ENCODE peak calls at places on chromosome 3, in nine cellular contexts. One of them, this sample, is unnamed.

GRCh38 chr3:132347095-132347494 is 29.9 kb downstream of the ACP3 start:
- DNase-seq in foreskin fibroblast: peak
- DNase-seq in fibroblast of pulmonary artery: peak
- DNase-seq in uterus: no peak
- DNase-seq in IMR-90: no peak
- DNase-seq in tibial artery: no peak
- DNase-seq in lower leg skin: no peak
- DNase-seq in body of pancreas: peak
- DNase-seq in H9: no peak
- DNase-seq in this sample: no peak

GRCh38 chr3:116005404-116005803 is 382.1 kb downstream of the GAP43 start:
- DNase-seq in tibial artery: no peak
- DNase-seq in IMR-90: peak
- DNase-seq in lower leg skin: no peak
- DNase-seq in fibroblast of pulmonary artery: peak
- DNase-seq in body of pancreas: no peak
- DNase-seq in foreskin fibroblast: peak
- DNase-seq in H9: no peak
- DNase-seq in uterus: peak
- DNase-seq in this sample: no peak

GRCh38 chr3:125025647-125026046 is 30.1 kb downstream of the HEG1 start:
- DNase-seq in H9: no peak
- DNase-seq in uterus: no peak
- DNase-seq in fibroblast of pulmonary artery: no peak
- DNase-seq in body of pancreas: no peak
- DNase-seq in foreskin fibroblast: no peak
- DNase-seq in lower leg skin: no peak
- DNase-seq in tibial artery: no peak
- DNase-seq in IMR-90: peak
- DNase-seq in this sample: no peak

GRCh38 chr3:15113468-15113867 is 14.5 kb upstream of the RBSN start:
- DNase-seq in uterus: no peak
- DNase-seq in IMR-90: no peak
- DNase-seq in fibroblast of pulmonary artery: no peak
- DNase-seq in foreskin fibroblast: no peak
- DNase-seq in body of pancreas: no peak
- DNase-seq in H9: no peak
- DNase-seq in tibial artery: no peak
- DNase-seq in lower leg skin: no peak
- DNase-seq in this sample: no peak

GRCh38 chr3:187997946-187998561 is 155.9 kb upstream of the LPP start:
- DNase-seq in fibroblast of pulmonary artery: no peak
- DNase-seq in uterus: no peak
- DNase-seq in foreskin fibroblast: no peak
- DNase-seq in tibial artery: no peak
- DNase-seq in body of pancreas: no peak
- DNase-seq in lower leg skin: no peak
- DNase-seq in H9: no peak
- DNase-seq in IMR-90: no peak
- DNase-seq in this sample: no peak

GRCh38 chr3:4914464-4914863 is 64.8 kb upstream of the BHLHE40 start:
- DNase-seq in H9: no peak
- DNase-seq in uterus: no peak
- DNase-seq in body of pancreas: no peak
- DNase-seq in fibroblast of pulmonary artery: no peak
- DNase-seq in lower leg skin: no peak
- DNase-seq in IMR-90: no peak
- DNase-seq in tibial artery: no peak
- DNase-seq in foreskin fibroblast: no peak
- DNase-seq in this sample: no peak

GRCh38 chr3:13513913-13514517 is 33.9 kb downstream of the HDAC11 start:
- DNase-seq in body of pancreas: no peak
- DNase-seq in tibial artery: no peak
- DNase-seq in IMR-90: no peak
- DNase-seq in H9: no peak
- DNase-seq in foreskin fibroblast: no peak
- DNase-seq in uterus: no peak
- DNase-seq in fibroblast of pulmonary artery: no peak
- DNase-seq in lower leg skin: no peak
- DNase-seq in this sample: no peak

GRCh38 chr3:52310861-52311566 is 5.1 kb upstream of the DNAH1 start:
- DNase-seq in IMR-90: peak
- DNase-seq in uterus: no peak
- DNase-seq in lower leg skin: no peak
- DNase-seq in H9: no peak
- DNase-seq in fibroblast of pulmonary artery: no peak
- DNase-seq in body of pancreas: no peak
- DNase-seq in foreskin fibroblast: peak
- DNase-seq in tibial artery: no peak
- DNase-seq in this sample: no peak

DNA sequence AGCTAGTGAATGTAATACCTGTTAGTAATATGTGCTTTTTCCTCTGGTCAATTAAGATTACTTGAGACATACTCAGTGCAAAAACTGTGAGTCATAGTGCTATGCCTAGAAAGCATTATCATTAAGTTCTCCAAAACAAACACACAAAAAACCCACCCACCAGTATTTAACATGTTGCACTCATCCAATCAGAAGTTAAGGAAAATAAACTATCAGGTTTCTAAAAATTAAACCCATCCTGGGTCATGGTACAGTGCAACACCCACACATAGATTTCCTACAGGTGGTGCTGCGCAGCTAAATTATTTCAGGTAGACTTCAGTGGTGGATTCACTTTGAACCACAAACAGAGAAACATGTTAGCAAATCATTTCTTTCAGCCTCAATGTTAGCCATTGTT is 264.4 kb upstream of the VEPH1 start:
- DNase-seq in fibroblast of pulmonary artery: no peak
- DNase-seq in uterus: no peak
- DNase-seq in H9: no peak
- DNase-seq in body of pancreas: no peak
- DNase-seq in lower leg skin: no peak
- DNase-seq in IMR-90: no peak
- DNase-seq in foreskin fibroblast: peak
- DNase-seq in tibial artery: no peak
- DNase-seq in this sample: no peak
- TF ChIP-seq CTCF in fibroblast of pulmonary artery: no peak
- TF ChIP-seq CTCF in uterus: no peak
- TF ChIP-seq CTCF in H9: no peak
- TF ChIP-seq CTCF in body of pancreas: no peak
- TF ChIP-seq CTCF in lower leg skin: no peak
- TF ChIP-seq CTCF in IMR-90: no peak
- TF ChIP-seq CTCF in foreskin fibroblast: no peak
- TF ChIP-seq CTCF in tibial artery: no peak
- TF ChIP-seq CTCF in this sample: no peak

GRCh38 chr3:189512824-189513223 is 118.4 kb upstream of the TP63 start:
- DNase-seq in uterus: no peak
- DNase-seq in foreskin fibroblast: no peak
- DNase-seq in H9: no peak
- DNase-seq in tibial artery: no peak
- DNase-seq in IMR-90: no peak
- DNase-seq in fibroblast of pulmonary artery: no peak
- DNase-seq in body of pancreas: no peak
- DNase-seq in lower leg skin: no peak
- DNase-seq in this sample: no peak

GRCh38 chr3:189513281-189514151 is 117.7 kb upstream of the TP63 start:
- DNase-seq in IMR-90: no peak
- DNase-seq in body of pancreas: no peak
- DNase-seq in foreskin fibroblast: no peak
- DNase-seq in H9: no peak
- DNase-seq in tibial artery: no peak
- DNase-seq in fibroblast of pulmonary artery: no peak
- DNase-seq in lower leg skin: no peak
- DNase-seq in uterus: no peak
- DNase-seq in this sample: no peak

GRCh38 chr3:189508784-189509489 is 122.3 kb upstream of the TP63 start:
- DNase-seq in foreskin fibroblast: no peak
- DNase-seq in fibroblast of pulmonary artery: no peak
- DNase-seq in IMR-90: no peak
- DNase-seq in H9: no peak
- DNase-seq in tibial artery: no peak
- DNase-seq in lower leg skin: peak
- DNase-seq in uterus: peak
- DNase-seq in body of pancreas: no peak
- DNase-seq in this sample: no peak

GRCh38 chr3:189515916-189516531 is 115.2 kb upstream of the TP63 start:
- DNase-seq in IMR-90: no peak
- DNase-seq in tibial artery: no peak
- DNase-seq in H9: no peak
- DNase-seq in fibroblast of pulmonary artery: no peak
- DNase-seq in lower leg skin: no peak
- DNase-seq in uterus: no peak
- DNase-seq in body of pancreas: no peak
- DNase-seq in foreskin fibroblast: no peak
- DNase-seq in this sample: no peak

DNA sequence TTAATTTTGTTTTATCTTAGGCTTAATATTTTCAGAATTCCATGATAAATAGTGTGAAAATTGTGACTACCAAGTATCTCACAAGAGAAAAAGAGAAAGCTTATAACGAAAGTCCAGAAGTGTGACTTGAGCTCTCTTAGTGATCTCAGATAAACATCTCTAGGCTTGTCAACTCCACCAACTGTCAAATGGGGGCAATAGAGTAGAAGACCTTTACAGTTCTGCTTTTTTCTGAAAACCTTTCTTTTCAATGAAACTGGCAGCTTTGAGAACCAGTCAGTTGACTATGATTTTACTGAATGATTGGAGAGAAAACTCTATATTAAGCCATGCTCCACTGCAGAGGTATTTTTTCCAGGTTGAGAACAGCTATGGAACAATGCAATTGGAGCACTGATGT is 119.2 kb upstream of the TP63 start:
- DNase-seq in foreskin fibroblast: no peak
- DNase-seq in tibial artery: no peak
- DNase-seq in fibroblast of pulmonary artery: no peak
- DNase-seq in H9: no peak
- DNase-seq in IMR-90: no peak
- DNase-seq in uterus: no peak
- DNase-seq in body of pancreas: no peak
- DNase-seq in lower leg skin: no peak
- DNase-seq in this sample: no peak
- TF ChIP-seq CTCF in foreskin fibroblast: no peak
- TF ChIP-seq CTCF in tibial artery: no peak
- TF ChIP-seq CTCF in fibroblast of pulmonary artery: no peak
- TF ChIP-seq CTCF in H9: no peak
- TF ChIP-seq CTCF in IMR-90: no peak
- TF ChIP-seq CTCF in uterus: no peak
- TF ChIP-seq CTCF in body of pancreas: no peak
- TF ChIP-seq CTCF in lower leg skin: no peak
- TF ChIP-seq CTCF in this sample: no peak

GRCh38 chr3:141442914-141443313 is 43.9 kb upstream of the RASA2 start:
- DNase-seq in foreskin fibroblast: no peak
- DNase-seq in tibial artery: no peak
- DNase-seq in uterus: no peak
- DNase-seq in H9: no peak
- DNase-seq in body of pancreas: no peak
- DNase-seq in fibroblast of pulmonary artery: no peak
- DNase-seq in IMR-90: no peak
- DNase-seq in lower leg skin: no peak
- DNase-seq in this sample: no peak

GRCh38 chr3:141442421-141442820 is 44.4 kb upstream of the RASA2 start:
- DNase-seq in lower leg skin: no peak
- DNase-seq in IMR-90: no peak
- DNase-seq in fibroblast of pulmonary artery: no peak
- DNase-seq in foreskin fibroblast: no peak
- DNase-seq in tibial artery: no peak
- DNase-seq in uterus: no peak
- DNase-seq in body of pancreas: no peak
- DNase-seq in H9: no peak
- DNase-seq in this sample: no peak

GRCh38 chr3:141439589-141439988 is 47.2 kb upstream of the RASA2 start:
- DNase-seq in body of pancreas: no peak
- DNase-seq in lower leg skin: no peak
- DNase-seq in IMR-90: peak
- DNase-seq in H9: no peak
- DNase-seq in fibroblast of pulmonary artery: no peak
- DNase-seq in uterus: no peak
- DNase-seq in tibial artery: no peak
- DNase-seq in foreskin fibroblast: no peak
- DNase-seq in this sample: no peak

GRCh38 chr3:141440942-141441341 is 45.9 kb upstream of the RASA2 start:
- DNase-seq in tibial artery: no peak
- DNase-seq in foreskin fibroblast: no peak
- DNase-seq in body of pancreas: no peak
- DNase-seq in H9: no peak
- DNase-seq in fibroblast of pulmonary artery: no peak
- DNase-seq in uterus: no peak
- DNase-seq in lower leg skin: no peak
- DNase-seq in IMR-90: no peak
- DNase-seq in this sample: no peak

DNA sequence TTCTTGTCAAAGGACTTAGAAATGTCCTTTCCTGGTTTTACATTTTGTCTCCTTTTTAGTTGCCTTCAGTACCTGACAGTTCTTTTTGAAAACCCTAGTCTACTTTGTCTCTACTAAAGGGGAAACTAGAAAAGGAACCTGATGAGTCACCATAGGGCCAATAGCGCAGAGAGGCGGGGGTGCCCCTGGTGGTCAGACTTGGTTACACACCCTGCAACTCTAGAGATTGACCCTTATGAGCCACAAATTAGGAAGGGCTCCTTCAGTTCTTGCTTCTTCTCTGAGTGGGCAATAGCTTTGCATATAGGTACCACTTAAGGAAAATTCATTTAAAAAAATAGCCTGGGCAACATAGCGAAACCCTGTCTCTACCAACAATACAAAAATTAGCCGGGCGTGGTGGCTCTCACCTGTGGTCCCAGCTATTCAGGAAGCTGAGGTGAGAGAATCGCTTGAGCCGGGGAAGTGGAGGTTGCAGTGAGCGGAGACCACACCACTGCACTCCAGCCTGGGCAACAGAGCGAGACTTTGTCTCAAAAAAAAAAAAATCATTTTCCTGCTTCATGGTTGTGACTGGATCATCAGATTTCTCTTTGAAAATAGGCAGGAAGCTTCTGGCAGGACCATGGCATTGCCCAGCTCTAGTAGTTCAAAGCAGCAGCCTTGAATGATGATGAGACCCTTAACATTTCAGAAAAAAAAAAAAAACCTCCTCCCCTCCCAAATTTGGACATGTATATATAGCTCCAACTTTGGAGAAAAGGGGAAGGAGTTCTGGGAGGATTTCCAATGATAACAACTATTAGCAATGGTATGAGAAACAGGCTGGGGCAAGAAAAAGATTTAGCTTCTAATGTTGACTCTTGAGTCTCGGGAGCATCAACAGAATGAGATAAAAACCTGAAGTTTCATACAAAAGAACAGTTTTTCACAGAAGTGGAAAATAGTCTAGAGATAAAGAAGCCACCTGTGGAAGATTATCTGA is 45.2 kb upstream of the RASA2 start:
- DNase-seq in body of pancreas: peak
- DNase-seq in uterus: peak
- DNase-seq in fibroblast of pulmonary artery: peak
- DNase-seq in lower leg skin: peak
- DNase-seq in IMR-90: peak
- DNase-seq in foreskin fibroblast: peak
- DNase-seq in H9: peak
- DNase-seq in tibial artery: peak
- DNase-seq in this sample: peak
- TF ChIP-seq CTCF in body of pancreas: peak
- TF ChIP-seq CTCF in uterus: peak
- TF ChIP-seq CTCF in fibroblast of pulmonary artery: peak
- TF ChIP-seq CTCF in lower leg skin: no peak
- TF ChIP-seq CTCF in IMR-90: peak
- TF ChIP-seq CTCF in foreskin fibroblast: peak
- TF ChIP-seq CTCF in H9: peak
- TF ChIP-seq CTCF in tibial artery: peak
- TF ChIP-seq CTCF in this sample: peak

DNA sequence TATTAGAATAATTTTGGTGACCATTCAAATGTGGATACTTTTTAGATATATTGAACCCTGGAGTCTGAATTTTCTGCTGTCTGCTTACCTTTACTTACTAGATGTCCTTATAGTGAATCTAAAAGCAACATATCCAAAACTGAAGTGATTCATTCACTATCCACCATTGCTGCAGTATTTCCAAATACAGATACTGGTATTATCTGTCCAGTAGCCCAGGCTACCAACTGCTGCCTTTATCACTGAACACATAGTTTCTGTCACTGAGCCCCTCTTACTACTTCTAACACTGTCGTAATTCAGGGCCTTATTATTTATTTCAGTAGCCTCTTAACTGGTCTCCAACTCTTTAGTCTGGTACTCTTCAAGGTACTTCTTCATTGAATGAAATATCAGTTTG is 49.2 kb downstream of the SLMAP start:
- DNase-seq in IMR-90: no peak
- DNase-seq in lower leg skin: no peak
- DNase-seq in uterus: no peak
- DNase-seq in foreskin fibroblast: peak
- DNase-seq in tibial artery: no peak
- DNase-seq in body of pancreas: no peak
- DNase-seq in fibroblast of pulmonary artery: no peak
- DNase-seq in H9: no peak
- DNase-seq in this sample: no peak
- TF ChIP-seq CTCF in IMR-90: no peak
- TF ChIP-seq CTCF in lower leg skin: no peak
- TF ChIP-seq CTCF in uterus: no peak
- TF ChIP-seq CTCF in foreskin fibroblast: no peak
- TF ChIP-seq CTCF in tibial artery: no peak
- TF ChIP-seq CTCF in body of pancreas: no peak
- TF ChIP-seq CTCF in fibroblast of pulmonary artery: no peak
- TF ChIP-seq CTCF in H9: no peak
- TF ChIP-seq CTCF in this sample: no peak